ENCODE peak calls at places on chromosomes 3 and 15, in six cellular contexts. C, T, W, F, R and X are unnamed samples.

GRCh38 chr3:127289646-127290575 is 2.1 kb upstream of the PRR20G start:
- DNase-seq in C (no peak), T (no peak), W (no peak), F (no peak), R (no peak), X (no peak)

GRCh38 chr3:136862611-136862951 is 573 bp downstream of the NCK1 start:
- DNase-seq in C (peak; percentile 79), T (peak; percentile 48), W (peak; percentile 54), F (peak; percentile 62), R (peak; percentile 91), X (peak; percentile 44)

GRCh38 chr3:128195802-128196201 is 42.5 kb downstream of the EEFSEC start:
- DNase-seq in C (no peak), T (no peak), W (no peak), F (no peak), R (no peak), X (no peak)

GRCh38 chr3:142586803-142587406 is 8.4 kb upstream of the ATR start:
- DNase-seq in C (peak; percentile 75), T (no peak), W (no peak), F (peak; percentile 86), R (no peak), X (no peak)

GRCh38 chr15:59410448-59410896 is 27.5 kb upstream of the FAM81A start:
- DNase-seq in C (no peak), T (no peak), W (no peak), F (no peak), R (no peak), X (no peak)

GRCh38 chr3:150146891-150147761 is 176.4 kb upstream of the PFN2 start:
- DNase-seq in C (no peak), T (no peak), W (peak; percentile 34), F (no peak), R (no peak), X (peak; percentile 13)

GRCh38 chr3:160677459-160677901 is 520 bp downstream of the ARL14 start:
- DNase-seq in C (no peak), T (no peak), W (no peak), F (no peak), R (no peak), X (no peak)

GRCh38 chr3:124258057-124258500 is 266.2 kb upstream of the ROPN1 start:
- DNase-seq in C (peak; percentile 73), T (no peak), W (no peak), F (no peak), R (no peak), X (no peak)

GRCh38 chr3:139421459-139421858 is 32.0 kb upstream of the COPB2 start:
- DNase-seq in C (no peak), T (no peak), W (no peak), F (peak; percentile 42), R (no peak), X (no peak)

GRCh38 chr15:78726870-78727551 is 84.3 kb downstream of the ADAMTS7 start:
- DNase-seq in C (no peak), T (no peak), W (no peak), F (peak; percentile 59), R (no peak), X (no peak)

GRCh38 chr15:50164458-50164857 is 17.5 kb upstream of the SLC27A2 start:
- DNase-seq in C (no peak), T (no peak), W (no peak), F (no peak), R (peak; percentile 87), X (no peak)

GRCh38 chr3:149000207-149000745 is 8.9 kb downstream of the GYG1 start:
- DNase-seq in C (no peak), T (no peak), W (no peak), F (no peak), R (no peak), X (no peak)

DNA sequence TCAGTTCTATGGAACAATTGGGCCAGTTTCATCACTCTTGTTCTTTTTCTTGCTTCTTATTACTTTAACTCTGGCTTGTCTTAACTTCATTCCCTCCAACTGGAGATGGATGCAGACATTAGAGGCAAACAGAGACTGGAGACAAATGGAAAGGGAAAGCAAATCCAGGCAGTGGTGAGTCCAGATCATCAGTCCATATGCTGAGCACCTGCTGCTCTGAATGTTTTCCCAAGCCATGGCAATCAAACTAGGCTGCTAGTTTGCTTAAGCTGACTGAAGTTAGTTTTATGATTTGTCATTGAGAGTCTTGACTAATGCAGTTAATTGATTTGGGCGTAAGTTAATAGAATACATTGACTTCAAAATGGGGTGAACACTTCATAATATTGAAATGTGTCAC is 41.0 kb upstream of the TBC1D5 start:
- DNase-seq in C (no peak), T (no peak), W (no peak), F (no peak), R (no peak), X (no peak)
- H3K36me3 ChIP-seq in C (no peaks in the 10 kb centered on the region), T (no peaks in the 10 kb centered on the region), W (no peaks in the 10 kb centered on the region), F (no peaks in the 10 kb centered on the region), R (no peaks in the 10 kb centered on the region), X (no peaks in the 10 kb centered on the region)

DNA sequence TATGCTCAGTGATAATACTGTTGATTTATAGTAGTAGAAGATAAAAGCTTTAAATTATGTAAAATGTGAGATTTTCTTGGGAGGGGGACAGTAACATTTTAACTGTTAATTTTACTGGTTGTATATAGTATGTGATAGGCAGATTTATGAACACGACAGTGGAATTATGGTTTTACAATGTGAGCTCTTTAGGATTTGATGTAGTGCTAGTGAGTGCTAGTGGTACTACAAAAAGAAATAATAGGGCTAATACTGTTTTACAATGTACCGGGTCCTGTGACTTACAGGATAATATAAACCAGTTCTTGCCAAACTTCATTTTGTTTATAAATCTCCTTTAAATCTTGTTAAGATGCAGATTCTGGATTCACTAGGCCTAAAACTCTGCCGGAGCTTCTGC is 165.7 kb downstream of the TCF12 start:
- DNase-seq in C (no peak), T (no peak), W (no peak), F (no peak), R (no peak), X (no peak)
- H3K36me3 ChIP-seq in C (no peaks in the 10 kb centered on the region), T (no peaks in the 10 kb centered on the region), W (no peaks in the 10 kb centered on the region), F (no peaks in the 10 kb centered on the region), R (no peaks in the 10 kb centered on the region), X (no peaks in the 10 kb centered on the region)

GRCh38 chr15:41905360-41905793 is 11.5 kb upstream of the SPTBN5 start:
- DNase-seq in C (no peak), T (no peak), W (peak; percentile 17), F (no peak), R (no peak), X (no peak)
- H3K36me3 ChIP-seq in C (peaks cover 56% of the 10 kb centered on the region), T (peaks cover 69% of the 10 kb centered on the region), W (peaks cover 75% of the 10 kb centered on the region), F (peaks cover 14% of the 10 kb centered on the region), R (peaks cover 13% of the 10 kb centered on the region), X (no peaks in the 10 kb centered on the region)

DNA sequence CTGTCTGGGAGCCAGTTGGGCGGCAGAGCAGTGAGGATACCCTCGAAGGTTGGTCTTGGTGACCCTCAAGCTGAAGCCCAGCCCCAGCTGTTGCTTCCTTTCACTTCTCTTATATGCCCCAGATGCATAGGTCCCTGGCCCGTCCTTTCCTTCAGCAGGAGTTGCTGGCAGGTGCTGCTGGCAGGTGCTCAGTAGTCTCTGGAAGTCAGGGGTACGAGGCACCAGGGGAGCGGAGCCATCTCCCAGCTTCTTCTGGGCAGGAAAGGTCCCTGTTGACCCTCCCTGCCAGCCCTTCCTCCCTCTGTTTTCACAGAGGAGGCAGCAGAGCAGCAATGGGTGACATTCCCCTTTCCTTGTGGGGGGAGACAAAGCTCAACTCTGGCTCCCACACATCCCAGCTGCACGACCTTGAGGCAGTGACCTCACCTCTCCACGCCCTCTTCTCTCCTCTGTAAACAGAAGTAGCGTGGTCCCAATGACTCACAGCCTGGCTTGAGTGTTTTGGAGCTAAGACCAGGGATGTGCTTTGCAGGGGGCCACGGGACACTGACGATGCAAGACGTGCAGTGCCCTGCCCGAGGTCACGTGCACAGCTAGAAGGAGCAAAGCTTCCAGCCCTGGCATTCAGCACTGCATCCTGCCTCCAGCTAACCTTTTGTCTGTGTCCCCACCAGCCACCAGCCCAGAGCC is 49.6 kb downstream of the SLC6A6 start:
- DNase-seq in C (peak; percentile 80), T (peak; percentile 62), W (peak; percentile 81), F (no peak), R (peak; percentile 45), X (peak; percentile 70)
- H3K36me3 ChIP-seq in C (peaks cover 17% of the 10 kb centered on the region), T (peaks cover 24% of the 10 kb centered on the region), W (peaks cover 46% of the 10 kb centered on the region), F (peaks cover 10% of the 10 kb centered on the region), R (no peaks in the 10 kb centered on the region), X (peaks cover 96% of the 10 kb centered on the region)

DNA sequence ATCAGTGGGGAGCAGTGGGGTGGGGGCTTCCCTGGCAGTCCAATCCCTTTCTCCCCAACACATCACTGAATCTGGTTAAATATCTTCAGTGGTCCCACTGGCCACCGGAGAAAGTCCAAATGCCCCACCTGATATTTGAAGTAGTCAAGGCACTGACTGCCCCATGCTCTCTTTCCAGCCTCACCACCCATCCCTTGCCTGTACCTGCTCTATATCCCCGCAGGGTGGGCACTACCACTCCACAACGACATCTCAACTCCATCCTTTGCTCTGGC is 101.7 kb downstream of the DAPK2 start:
- DNase-seq in C (no peak), T (no peak), W (no peak), F (no peak), R (no peak), X (no peak)
- H3K36me3 ChIP-seq in C (no peaks in the 10 kb centered on the region), T (no peaks in the 10 kb centered on the region), W (no peaks in the 10 kb centered on the region), F (no peaks in the 10 kb centered on the region), R (no peaks in the 10 kb centered on the region), X (no peaks in the 10 kb centered on the region)

DNA sequence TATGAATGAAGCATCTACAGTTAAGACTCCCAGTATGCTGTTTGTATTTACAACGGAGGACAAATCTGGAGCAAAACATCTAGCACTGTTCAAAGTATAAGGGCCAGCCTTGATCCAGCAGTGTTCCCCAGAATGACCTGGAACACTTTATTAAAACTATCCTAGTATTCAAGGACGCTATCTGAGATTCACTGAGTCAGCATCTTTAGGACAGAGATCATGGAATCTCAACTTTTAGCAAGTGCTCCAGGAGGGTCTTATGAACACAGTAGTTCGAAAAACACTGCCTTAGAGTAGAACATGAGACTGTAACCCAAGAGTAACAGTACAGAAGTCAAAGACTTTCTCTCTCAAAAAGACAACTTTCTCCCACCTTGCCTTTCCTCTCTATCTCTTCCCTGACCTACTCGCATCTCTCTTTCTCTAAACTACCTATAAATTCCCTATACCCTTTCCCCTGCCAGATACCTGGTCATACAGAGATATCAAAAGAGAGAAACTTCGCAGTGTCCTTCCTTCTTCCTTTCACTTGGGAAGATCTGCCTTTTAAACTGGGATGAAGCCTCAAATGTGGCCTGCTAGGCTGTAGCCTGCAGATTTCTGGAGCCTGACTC is 43.8 kb downstream of the AAGAB start:
- DNase-seq in C (no peak), T (no peak), W (no peak), F (no peak), R (no peak), X (no peak)
- H3K36me3 ChIP-seq in C (peaks cover 2% of the 10 kb centered on the region), T (peaks cover 32% of the 10 kb centered on the region), W (peaks cover 35% of the 10 kb centered on the region), F (peaks cover 9% of the 10 kb centered on the region), R (peaks cover 21% of the 10 kb centered on the region), X (no peaks in the 10 kb centered on the region)

DNA sequence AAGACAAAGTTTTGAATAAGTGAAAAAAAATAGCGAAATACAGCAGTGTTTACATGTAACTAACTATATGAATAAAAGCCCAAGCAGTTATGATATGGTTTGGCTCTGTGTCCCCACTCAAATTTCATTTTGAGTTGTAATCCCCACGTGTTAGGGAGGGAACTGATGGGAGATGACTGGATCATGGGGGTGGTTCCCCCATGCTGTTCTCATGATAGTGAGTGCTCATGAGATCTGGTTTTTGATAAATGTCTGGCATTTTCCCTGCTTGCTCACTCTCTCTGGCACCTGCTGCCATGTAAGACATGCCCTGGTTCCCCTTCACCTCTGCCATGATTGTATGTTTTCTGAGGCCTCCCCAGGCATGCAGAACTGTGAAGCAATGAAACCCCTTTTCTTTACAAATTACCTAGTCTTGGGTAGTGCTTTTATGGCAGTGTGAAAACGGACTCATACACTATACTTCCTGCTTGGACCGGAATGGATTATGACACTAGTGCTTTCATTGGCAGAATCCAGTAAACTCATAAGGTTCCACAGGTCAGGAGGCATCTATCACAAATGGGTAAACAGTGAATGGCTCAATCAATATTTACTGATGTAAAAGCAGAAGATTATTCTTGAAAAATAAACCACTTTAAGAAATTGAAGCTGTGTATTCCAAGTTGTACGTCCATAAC is 192.1 kb downstream of the CBLB start:
- DNase-seq in C (no peak), T (no peak), W (no peak), F (no peak), R (no peak), X (no peak)
- H3K36me3 ChIP-seq in C (peaks cover 16% of the 10 kb centered on the region), T (peaks cover 77% of the 10 kb centered on the region), W (peaks cover 88% of the 10 kb centered on the region), F (peaks cover 23% of the 10 kb centered on the region), R (peaks cover 12% of the 10 kb centered on the region), X (peaks cover 72% of the 10 kb centered on the region)